ENCODE peak calls at places on chromosomes 2 and 18, in seven cellular contexts. W is dorsolateral prefrontal cortex, U is tibial nerve, P is lower leg skin, F is upper lobe of right lung, G is MM.1S, C is GM23338. D is an unnamed sample.

GRCh38 chr18:51290864-51291263 is 93.4 kb upstream of the MEX3C start:
- DNase-seq in U (no peak), C (no peak), P (no peak), F (no peak), G (no peak), W (no peak), D (no peak)

GRCh38 chr2:28586864-28587263 is 91.0 kb downstream of the PLB1 start:
- DNase-seq in W (no peak), P (peak), G (peak), C (no peak), F (peak), U (no peak), D (no peak)

GRCh38 chr2:100278986-100279385 is 43.3 kb downstream of the LONRF2 start:
- DNase-seq in G (no peak), U (no peak), W (no peak), C (no peak), P (peak), F (no peak), D (no peak)

GRCh38 chr18:5490753-5491240 is 53.0 kb downstream of the EPB41L3 start:
- DNase-seq in C (no peak), U (no peak), G (peak), P (no peak), F (no peak), W (no peak), D (no peak)

GRCh38 chr18:44128365-44128764 is 552.3 kb upstream of the SETBP1 start:
- DNase-seq in G (no peak), C (no peak), U (no peak), P (no peak), W (no peak), F (no peak), D (no peak)

GRCh38 chr2:237998530-237998929 is 31.7 kb downstream of the UBE2F start:
- DNase-seq in C (no peak), U (no peak), P (no peak), F (no peak), W (no peak), G (no peak), D (no peak)

GRCh38 chr2:118216224-118216623 is 128.0 kb downstream of the INSIG2 start:
- DNase-seq in C (no peak), P (no peak), F (no peak), U (no peak), W (no peak), G (no peak), D (no peak)

GRCh38 chr18:78758496-78758895 is 221.1 kb upstream of the SALL3 start:
- DNase-seq in G (no peak), U (no peak), C (no peak), F (no peak), P (peak), W (no peak), D (no peak)

GRCh38 chr2:107801498-107801897 is 25.2 kb upstream of the RGPD4 start:
- DNase-seq in W (no peak), P (no peak), C (peak), U (no peak), G (no peak), F (no peak), D (no peak)

GRCh38 chr2:36516136-36516870 is 81.7 kb downstream of the FEZ2 start:
- DNase-seq in C (no peak), F (no peak), G (no peak), P (no peak), W (no peak), U (no peak), D (peak)

GRCh38 chr2:164782323-164782722 is 59.3 kb downstream of the COBLL1 start:
- DNase-seq in U (no peak), F (no peak), G (no peak), W (no peak), C (no peak), P (no peak), D (no peak)

GRCh38 chr2:109419171-109419756 is 194.5 kb downstream of the SEPTIN10 start:
- DNase-seq in C (no peak), W (no peak), G (no peak), F (no peak), U (no peak), P (no peak), D (no peak)

GRCh38 chr18:79480171-79480981 is 84.6 kb downstream of the NFATC1 start:
- DNase-seq in P (peak), G (no peak), F (peak), U (no peak), W (peak), C (no peak), D (no peak)

GRCh38 chr2:26646986-26647672 is 6.0 kb upstream of the CIB4 start:
- DNase-seq in W (no peak), P (peak), C (no peak), U (no peak), F (no peak), G (no peak), D (no peak)

GRCh38 chr2:144198116-144198515 is 321.8 kb downstream of the ZEB2 start:
- DNase-seq in G (no peak), U (no peak), W (no peak), F (no peak), C (peak), P (no peak), D (no peak)

GRCh38 chr2:111712361-111712760 is 171.6 kb downstream of the ANAPC1 start:
- DNase-seq in F (no peak), C (no peak), W (no peak), P (no peak), U (no peak), G (no peak), D (no peak)

GRCh38 chr18:25669741-25670140 is 317.8 kb upstream of the ZNF521 start:
- DNase-seq in C (peak), U (no peak), F (no peak), G (no peak), P (no peak), W (no peak), D (no peak)
- TF ChIP-seq CTCF in C (peak), U (no peak), F (no peak), G (no peak), P (no peak), W (no peak), D (no peak)

DNA sequence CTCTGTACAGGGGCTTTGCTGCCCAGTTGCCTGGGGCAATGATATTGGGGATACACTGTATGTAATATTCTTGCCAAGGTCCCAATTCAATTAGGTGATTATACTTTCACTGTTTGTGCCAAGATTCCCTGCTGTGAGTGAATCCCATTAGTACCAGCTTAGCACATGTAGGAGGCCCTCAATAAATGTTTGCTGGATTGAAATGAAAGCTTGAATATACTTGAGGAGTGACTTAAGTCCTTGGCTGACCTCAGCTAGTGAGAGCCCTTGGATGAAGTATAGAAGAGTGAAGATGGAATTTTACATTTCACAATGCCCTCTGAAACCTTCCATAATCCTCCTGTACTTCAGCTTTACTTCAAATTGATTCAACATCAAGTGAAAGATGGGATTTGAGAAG is 102.9 kb downstream of the GATA6 start:
- DNase-seq in U (no peak), P (no peak), F (no peak), C (no peak), W (no peak), G (no peak), D (no peak)
- TF ChIP-seq CTCF in U (no peak), P (no peak), F (no peak), C (no peak), W (no peak), G (no peak), D (no peak)

DNA sequence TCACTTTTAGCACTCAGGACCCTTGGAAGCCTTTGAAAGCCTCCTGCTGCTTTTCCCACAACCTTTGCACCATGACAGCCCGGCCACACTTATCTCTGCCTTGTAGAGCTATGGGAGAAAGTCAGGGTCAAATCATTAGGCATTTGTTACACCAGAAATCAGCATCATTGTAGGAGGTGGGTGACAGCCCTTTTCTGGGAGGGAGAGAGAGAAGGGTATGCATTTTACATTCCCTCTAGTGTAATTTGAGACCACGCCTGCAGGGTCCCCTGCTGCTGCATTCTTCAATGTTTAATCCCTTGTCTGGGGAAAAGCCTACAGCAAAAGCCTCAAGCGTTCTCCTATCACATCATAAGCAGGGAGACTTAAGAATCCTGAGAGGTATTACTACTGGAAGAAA is 766.8 kb upstream of the FAM98A start:
- DNase-seq in G (no peak), C (peak), F (no peak), P (no peak), U (no peak), W (no peak), D (no peak)
- TF ChIP-seq CTCF in G (no peak), C (no peak), F (no peak), P (no peak), U (no peak), W (no peak), D (no peak)

GRCh38 chr2:81324046-81324445 is 1019.5 kb upstream of the LRRTM1 start:
- DNase-seq in U (no peak), W (no peak), P (no peak), G (peak), C (peak), F (no peak), D (no peak)
- TF ChIP-seq CTCF in U (no peak), W (no peak), P (no peak), G (peak), C (peak), F (no peak), D (no peak)

GRCh38 chr18:11521853-11522252 is 87.5 kb upstream of the SLC35G4 start:
- DNase-seq in G (no peak), U (no peak), F (no peak), W (no peak), C (no peak), P (no peak), D (no peak)

GRCh38 chr18:11516988-11517630 is 92.3 kb upstream of the SLC35G4 start:
- DNase-seq in U (no peak), F (no peak), C (no peak), P (no peak), W (no peak), G (no peak), D (no peak)

GRCh38 chr18:11522992-11523391 is 86.4 kb upstream of the SLC35G4 start:
- DNase-seq in U (no peak), W (no peak), G (no peak), C (no peak), F (no peak), P (no peak), D (no peak)

GRCh38 chr18:11520536-11520935 is 88.9 kb upstream of the SLC35G4 start:
- DNase-seq in F (no peak), W (no peak), U (no peak), P (no peak), G (no peak), C (no peak), D (no peak)

DNA sequence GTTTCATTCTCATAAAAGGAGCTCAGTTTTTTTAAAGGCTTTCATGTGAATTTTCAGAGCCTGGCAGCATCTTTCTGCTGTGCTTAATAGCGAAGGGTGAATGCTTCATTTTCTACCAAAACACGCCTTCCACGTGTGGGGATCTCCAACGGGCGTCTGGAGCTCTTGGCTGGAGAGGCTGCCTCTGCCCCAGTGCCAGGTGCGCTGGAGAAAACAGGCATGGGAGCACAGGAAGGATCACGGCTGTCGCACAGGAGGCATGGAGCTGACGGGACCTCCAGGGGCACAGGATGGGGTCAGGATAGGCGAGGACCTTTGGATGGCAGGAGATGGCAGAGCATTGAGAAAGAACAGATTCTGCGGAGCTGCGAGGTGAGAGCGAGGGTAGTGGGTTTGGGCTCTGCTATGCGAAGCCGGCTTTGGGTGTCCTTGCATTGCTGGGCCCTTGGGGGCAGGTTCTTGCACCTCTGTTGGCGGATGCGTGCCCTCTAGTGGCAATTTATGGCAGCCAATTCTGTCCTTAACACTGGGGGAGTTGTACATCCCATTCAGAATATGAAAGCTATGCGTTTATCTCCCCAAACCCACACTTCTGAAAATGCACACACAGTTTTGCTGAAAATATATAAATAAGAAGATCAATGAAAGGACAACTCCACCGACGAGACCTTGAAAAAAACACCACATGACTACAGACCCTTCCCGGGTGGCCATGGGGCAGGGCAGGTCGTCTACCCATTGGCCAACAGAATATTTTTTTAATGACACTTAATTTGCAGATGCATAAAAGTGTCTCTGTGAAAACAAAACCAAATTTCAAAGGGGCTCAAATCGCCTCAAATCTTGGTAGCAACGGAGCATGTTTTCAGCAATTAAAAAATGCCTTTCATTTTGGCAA is 90.4 kb upstream of the SLC35G4 start:
- DNase-seq in U (peak), P (no peak), C (peak), F (no peak), G (peak), W (no peak), D (no peak)
- TF ChIP-seq CTCF in U (peak), P (no peak), C (peak), F (peak), G (peak), W (peak), D (peak)

DNA sequence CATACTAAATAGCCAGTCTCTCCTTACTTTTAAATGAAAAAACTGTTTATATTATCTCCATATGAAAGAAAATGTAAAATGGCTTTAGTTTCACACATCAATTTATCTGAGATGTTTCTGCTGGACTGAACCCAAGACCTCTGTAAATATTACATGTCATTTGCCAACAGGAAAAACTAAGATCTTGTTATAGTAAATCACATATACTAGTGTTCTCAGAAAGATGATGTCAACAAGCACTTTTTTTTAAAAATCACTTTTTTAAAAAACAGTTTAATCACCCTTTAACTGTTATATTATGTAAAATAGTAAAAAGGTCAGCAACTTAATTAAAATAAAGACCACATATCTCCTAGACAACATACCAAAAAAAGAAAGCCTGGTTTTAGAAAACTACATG is 46.3 kb downstream of the PTPN2 start:
- DNase-seq in F (no peak), U (no peak), C (no peak), W (no peak), G (no peak), P (no peak), D (no peak)
- TF ChIP-seq CTCF in F (no peak), U (no peak), C (no peak), W (no peak), G (no peak), P (no peak), D (no peak)

DNA sequence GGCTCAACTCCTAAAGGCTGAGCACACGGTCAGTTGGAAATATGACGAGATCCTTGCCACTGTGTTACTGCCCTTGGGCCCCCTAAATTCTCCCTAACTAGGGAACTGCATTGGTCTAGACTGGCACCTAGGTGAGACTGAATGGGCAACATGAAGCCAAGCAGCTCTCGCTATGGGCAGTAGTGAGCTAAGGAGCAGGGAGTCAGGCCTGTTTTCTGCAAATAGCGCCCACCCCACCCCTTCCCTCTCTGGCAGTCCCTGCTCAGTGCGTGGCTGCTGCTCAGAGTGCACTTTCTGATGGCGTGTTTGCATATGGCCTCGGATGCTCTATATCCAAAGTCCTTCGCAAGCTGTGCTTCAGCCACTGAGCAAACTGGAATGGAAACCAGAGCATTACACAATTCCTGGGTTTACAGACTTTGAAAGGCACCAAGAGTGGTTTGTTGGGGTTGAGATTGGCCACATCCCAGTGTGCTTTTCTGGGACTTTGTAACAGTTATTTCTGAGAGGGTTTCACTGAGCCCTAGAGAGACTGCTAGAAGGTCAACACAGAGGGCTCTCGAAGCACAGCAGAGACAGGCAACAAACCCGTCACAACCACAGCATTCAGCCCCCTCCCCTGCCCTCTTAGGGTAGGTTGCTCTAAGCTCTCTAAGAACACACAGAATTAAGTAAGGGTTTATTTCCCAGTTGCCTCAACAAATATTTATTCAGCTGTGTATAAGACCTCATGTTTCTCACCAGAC is 419.9 kb downstream of the STK39 start:
- DNase-seq in U (no peak), G (no peak), W (no peak), F (no peak), P (no peak), C (no peak), D (no peak)
- TF ChIP-seq CTCF in U (no peak), G (no peak), W (no peak), F (no peak), P (peak), C (no peak), D (no peak)